ENCODE peak calls at places on chromosomes 4 and X, in seven cellular contexts. J is tibial nerve; D is pancreas; S is GM23338; U is esophagus squamous epithelium; V is effector memory CD4-positive, alpha-beta T cell; Z is ovary. R is an unnamed sample.

GRCh38 chrX:113399501-113400192 is 559.0 kb upstream of the AMOT start:
- DNase-seq in V (no peak), S (no peak), D (no peak), Z (no peak), U (no peak), J (no peak), R (peak; percentile 70)

GRCh38 chrX:45767021-45767491 is 566.4 kb upstream of the DIPK2B start:
- DNase-seq in V (no peak), J (no peak), S (no peak), U (no peak), D (no peak), Z (no peak), R (peak; percentile 65)

GRCh38 chr4:65311120-65311519 is 359.2 kb downstream of the EPHA5 start:
- DNase-seq in Z (no peak), S (no peak), D (no peak), U (no peak), J (no peak), V (no peak), R (no peak)

GRCh38 chr4:111755571-111755970 is 389.7 kb upstream of the FAM241A start:
- DNase-seq in V (no peak), J (no peak), D (no peak), Z (no peak), U (no peak), S (no peak), R (no peak)

GRCh38 chr4:89837385-89837995 is 529 bp upstream of the SNCA start:
- DNase-seq in D (peak; percentile 58), J (no peak), Z (peak; percentile 17), U (no peak), V (no peak), S (no peak), R (peak; percentile 47)

GRCh38 chr4:53863163-53863562 is 201.2 kb downstream of the CHIC2 start:
- DNase-seq in S (no peak), Z (peak; percentile 32), V (no peak), J (peak; percentile 16), U (no peak), D (no peak), R (no peak)

GRCh38 chr4:19888587-19888986 is 363.1 kb upstream of the SLIT2 start:
- DNase-seq in U (no peak), Z (no peak), D (no peak), J (no peak), V (no peak), S (peak; percentile 3), R (no peak)

GRCh38 chr4:121370729-121371325 is 10.0 kb downstream of the QRFPR start:
- DNase-seq in S (peak; percentile 66), D (no peak), Z (peak; percentile 30), J (peak; percentile 45), V (no peak), U (no peak), R (peak; percentile 36)

GRCh38 chr4:73080789-73081188 is 11.3 kb upstream of the COX18 start:
- DNase-seq in J (no peak), Z (no peak), V (no peak), S (no peak), D (no peak), U (no peak), R (no peak)

GRCh38 chr4:14504162-14504561 is 498.1 kb upstream of the CPEB2 start:
- DNase-seq in Z (no peak), U (no peak), V (no peak), D (no peak), J (no peak), S (no peak), R (no peak)

DNA sequence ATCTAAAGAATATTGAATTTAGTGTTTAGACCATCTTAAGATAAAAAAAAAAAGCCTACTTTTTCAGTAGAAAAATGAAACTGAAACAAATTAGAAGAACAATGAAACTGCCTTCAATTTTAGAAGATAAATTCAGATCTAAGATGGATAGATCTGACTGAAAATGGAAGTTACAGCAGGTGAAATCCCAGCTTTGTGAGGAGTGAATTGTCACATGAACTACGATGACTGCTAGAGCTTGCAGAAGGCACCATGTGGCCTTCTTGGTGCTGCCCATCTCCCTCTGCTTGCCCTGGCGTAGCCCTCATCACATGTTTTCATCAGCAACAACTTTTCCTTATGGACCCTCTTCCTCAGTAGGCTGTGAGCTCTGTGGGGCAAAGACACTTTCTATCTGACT is 51.4 kb upstream of the EMCN start:
- DNase-seq in Z (no peak), S (no peak), J (no peak), D (no peak), V (no peak), U (no peak), R (no peak)
- H3K4me1 ChIP-seq in Z (no peaks in the 10 kb centered on the region), S (no peaks in the 10 kb centered on the region), J (no peaks in the 10 kb centered on the region), D (no peaks in the 10 kb centered on the region), V (peaks cover 2% of the 10 kb centered on the region), U (no peaks in the 10 kb centered on the region), R (no peaks in the 10 kb centered on the region)

GRCh38 chr4:24615977-24616376 is 31.6 kb upstream of the DHX15 start:
- DNase-seq in J (no peak), U (no peak), S (no peak), D (no peak), Z (no peak), V (no peak), R (no peak)
- H3K4me1 ChIP-seq in J (no peaks in the 10 kb centered on the region), U (no peaks in the 10 kb centered on the region), S (no peaks in the 10 kb centered on the region), D (no peaks in the 10 kb centered on the region), Z (no peaks in the 10 kb centered on the region), V (no peaks in the 10 kb centered on the region), R (no peaks in the 10 kb centered on the region)

GRCh38 chr4:6154875-6155274 is 45.5 kb downstream of the JAKMIP1 start:
- DNase-seq in D (no peak), V (no peak), Z (no peak), S (peak; percentile 21), U (no peak), J (no peak), R (no peak)
- H3K4me1 ChIP-seq in D (no peaks in the 10 kb centered on the region), V (peaks cover 14% of the 10 kb centered on the region), Z (peaks cover 3% of the 10 kb centered on the region), S (peaks cover 16% of the 10 kb centered on the region), U (no peaks in the 10 kb centered on the region), J (no peaks in the 10 kb centered on the region), R (no peaks in the 10 kb centered on the region)

GRCh38 chr4:99856166-99856565 is 38.1 kb downstream of the LAMTOR3 start:
- DNase-seq in J (no peak), D (no peak), Z (no peak), U (no peak), S (no peak), V (no peak), R (no peak)
- H3K4me1 ChIP-seq in J (no peaks in the 10 kb centered on the region), D (no peaks in the 10 kb centered on the region), Z (no peaks in the 10 kb centered on the region), U (peaks cover 4% of the 10 kb centered on the region), S (peaks cover 8% of the 10 kb centered on the region), V (no peaks in the 10 kb centered on the region), R (no peaks in the 10 kb centered on the region)